ENCODE peak calls at places on chromosomes 6 and 20, in four cellular contexts. K is ascending aorta, D is AG20443, F is GM04503. L is an unnamed sample.

GRCh38 chr6:10146723-10147451 is 268.0 kb downstream of the TFAP2A start:
- DNase-seq in D (peak), K (no peak), F (peak), L (peak)

GRCh38 chr20:36384022-36384619 is 78.0 kb downstream of the DLGAP4 start:
- DNase-seq in F (no peak), D (peak), K (no peak), L (peak)

GRCh38 chr20:53599378-53599777 is 5.7 kb upstream of the ZNF217 start:
- DNase-seq in K (no peak), D (no peak), F (no peak), L (no peak)

GRCh38 chr6:9405369-9405768 is 970.0 kb upstream of the SLC35B3 start:
- DNase-seq in K (no peak), D (peak), F (no peak), L (peak)

GRCh38 chr20:36153754-36154695 is 515 bp upstream of the EPB41L1 start:
- DNase-seq in K (peak), F (no peak), D (peak), L (peak)

GRCh38 chr20:26209171-26209941 is 512.7 kb upstream of the ZNF337 start:
- DNase-seq in F (no peak), K (no peak), D (peak), L (peak)

GRCh38 chr20:54431545-54431944 is 43.8 kb upstream of the DOK5 start:
- DNase-seq in D (peak), F (no peak), K (no peak), L (peak)

GRCh38 chr20:57361517-57361916 is 10.5 kb downstream of the RAE1 start:
- DNase-seq in F (peak), K (no peak), D (peak), L (peak)

GRCh38 chr6:139522471-139523220 is 148.2 kb upstream of the CITED2 start:
- DNase-seq in K (no peak), F (no peak), D (no peak), L (peak)

GRCh38 chr6:50661636-50662035 is 51.7 kb upstream of the TFAP2D start:
- DNase-seq in D (no peak), K (no peak), F (no peak), L (no peak)

L was measured in AG10803.